ENCODE peak calls at places on chromosomes 11 and 22, in four cellular contexts. E is ACHN; J is psoas muscle; T is effector memory CD4-positive, alpha-beta T cell. A is an unnamed sample.

GRCh38 chr22:32584650-32585049 is 110.0 kb downstream of the FBXO7 start:
- DNase-seq in J (no peak), E (no peak), T (no peak), A (no peak)

GRCh38 chr22:37485714-37486223 is 415 bp downstream of the MFNG start:
- DNase-seq in E (no peak), J (no peak), T (no peak), A (no peak)

GRCh38 chr11:61632096-61632495 is 48.1 kb upstream of the DAGLA start:
- DNase-seq in T (no peak), E (no peak), J (no peak), A (no peak)

GRCh38 chr11:94151903-94152677 is 23.4 kb downstream of the PANX1 start:
- DNase-seq in E (peak; percentile 76), T (no peak), J (peak; percentile 54), A (no peak)

GRCh38 chr11:113587318-113587739 is 112.1 kb upstream of the DRD2 start:
- DNase-seq in J (no peak), T (no peak), E (no peak), A (no peak)

GRCh38 chr22:38491707-38492348 is 14.3 kb downstream of the DDX17 start:
- DNase-seq in J (no peak), E (no peak), T (no peak), A (no peak)

GRCh38 chr11:108069947-108070346 is 51.4 kb upstream of the ACAT1 start:
- DNase-seq in J (no peak), E (peak; percentile 58), T (no peak), A (peak; percentile 26)

GRCh38 chr11:110712643-110713468 is 619 bp upstream of the ARHGAP20 start:
- DNase-seq in E (no peak), T (no peak), J (peak; percentile 13), A (no peak)

GRCh38 chr11:8956860-8957259 is 7.4 kb downstream of the TMEM9B start:
- DNase-seq in T (no peak), J (no peak), E (no peak), A (no peak)

GRCh38 chr22:45441158-45441557 is 27.7 kb downstream of the RIBC2 start:
- DNase-seq in E (peak; percentile 45), J (peak; percentile 46), T (no peak), A (peak; percentile 35)

GRCh38 chr11:84498016-84498415 is 1129.1 kb downstream of the DLG2 start:
- DNase-seq in J (peak; percentile 8), T (no peak), E (no peak), A (no peak)

GRCh38 chr22:49139492-49140151 is 688.1 kb downstream of the BRD1 start:
- DNase-seq in J (no peak), E (no peak), T (no peak), A (no peak)

GRCh38 chr11:70191495-70192140 is 11.5 kb upstream of the FADD start:
- DNase-seq in J (peak; percentile 74), E (peak; percentile 34), T (peak; percentile 18), A (no peak)

GRCh38 chr11:819943-820649 is 1.4 kb downstream of the PNPLA2 start:
- DNase-seq in T (peak; percentile 93), E (peak; percentile 84), J (peak; percentile 88), A (peak; percentile 87)

GRCh38 chr22:45671051-45671782 is 417 bp upstream of the ATXN10 start:
- DNase-seq in E (no peak), J (peak; percentile 17), T (no peak), A (no peak)

GRCh38 chr11:57662893-57663292 is 5.0 kb upstream of the ZDHHC5 start:
- DNase-seq in T (no peak), E (peak; percentile 39), J (no peak), A (no peak)

GRCh38 chr11:122202161-122202950 is 86.3 kb upstream of the BLID start:
- DNase-seq in J (no peak), T (no peak), E (no peak), A (no peak)

GRCh38 chr11:126452718-126453117 is 97.2 kb downstream of the ST3GAL4 start:
- DNase-seq in T (no peak), E (no peak), J (no peak), A (no peak)

GRCh38 chr11:117181586-117182550 is 3.3 kb downstream of the SIDT2 start:
- DNase-seq in E (no peak), T (no peak), J (no peak), A (no peak)

GRCh38 chr11:131744847-131745246 is 374.4 kb downstream of the NTM start:
- DNase-seq in E (no peak), J (no peak), T (no peak), A (no peak)